ENCODE peak calls at places on chromosome 3, in seven cellular contexts. W is CD8-positive, alpha-beta memory T cell; Y is A549; M is iPS DF 6.9; A is adrenal gland; H is left ventricle myocardium inferior; U is SK-N-SH. X is an unnamed sample. For H3K9me3, the result is how much of the 10 kb centered on the place peaks cover.

GRCh38 chr3:134630506-134630905 is 20.3 kb downstream of the KY start:
- DNase-seq in W (no peak), Y (no peak), M (no peak), A (no peak), H (no peak), U (no peak), X (no peak)

GRCh38 chr3:56989434-56990294 is 70.8 kb upstream of the SPATA12 start:
- DNase-seq in W (no peak), Y (no peak), M (no peak), A (no peak), H (peak), U (no peak), X (no peak)

GRCh38 chr3:158458464-158458863 is 112.5 kb upstream of the MLF1 start:
- DNase-seq in W (no peak), Y (no peak), M (no peak), A (no peak), H (no peak), U (no peak), X (no peak)

GRCh38 chr3:22836131-22836530 is 367.0 kb upstream of the UBE2E2 start:
- DNase-seq in W (no peak), Y (no peak), M (no peak), A (no peak), H (no peak), U (no peak), X (no peak)

GRCh38 chr3:182509312-182509711 is 284.0 kb upstream of the ATP11B start:
- DNase-seq in W (no peak), Y (no peak), M (no peak), A (no peak), H (no peak), U (no peak), X (no peak)

GRCh38 chr3:181700168-181701087 is 11.3 kb upstream of the SOX2 start:
- DNase-seq in W (peak), Y (peak), M (no peak), A (peak), H (peak), U (peak), X (no peak)

GRCh38 chr3:184596233-184596632 is 34.6 kb downstream of the EPHB3 start:
- DNase-seq in W (no peak), Y (no peak), M (no peak), A (no peak), H (no peak), U (no peak), X (no peak)

GRCh38 chr3:177679568-177680441 is 482.5 kb upstream of the TBL1XR1 start:
- DNase-seq in W (no peak), Y (no peak), M (no peak), A (peak), H (no peak), U (peak), X (no peak)

GRCh38 chr3:121962443-121962842 is 59.6 kb downstream of the ILDR1 start:
- DNase-seq in W (no peak), Y (no peak), M (no peak), A (no peak), H (no peak), U (no peak), X (no peak)

GRCh38 chr3:15528881-15529537 is 7.5 kb upstream of the COLQ start:
- DNase-seq in W (no peak), Y (no peak), M (no peak), A (no peak), H (no peak), U (no peak), X (no peak)

GRCh38 chr3:144187531-144188230 is 216.1 kb downstream of the DIPK2A start:
- DNase-seq in W (no peak), Y (no peak), M (no peak), A (no peak), H (no peak), U (no peak), X (no peak)

GRCh38 chr3:158808697-158809096 is 6.8 kb downstream of the MFSD1 start:
- DNase-seq in W (no peak), Y (no peak), M (no peak), A (no peak), H (no peak), U (no peak), X (no peak)

GRCh38 chr3:37580237-37580636 is 281.4 kb upstream of the CTDSPL start:
- DNase-seq in W (no peak), Y (no peak), M (no peak), A (no peak), H (peak), U (no peak), X (no peak)

GRCh38 chr3:23832523-23832922 is 26.8 kb downstream of the UBE2E1 start:
- DNase-seq in W (no peak), Y (no peak), M (no peak), A (no peak), H (no peak), U (no peak), X (no peak)

GRCh38 chr3:139520028-139520737 is 19.4 kb downstream of the RBP1 start:
- DNase-seq in W (no peak), Y (peak), M (no peak), A (no peak), H (no peak), U (no peak), X (no peak)

GRCh38 chr3:79052054-79052681 is 715.6 kb downstream of the ROBO1 start:
- DNase-seq in W (no peak), Y (no peak), M (no peak), A (no peak), H (no peak), U (no peak), X (no peak)

GRCh38 chr3:12869025-12869695 is 27.8 kb upstream of the RPL32 start:
- DNase-seq in W (peak), Y (peak), M (no peak), A (peak), H (peak), U (peak), X (no peak)

GRCh38 chr3:15102256-15102655 is 3.3 kb upstream of the RBSN start:
- DNase-seq in W (no peak), Y (no peak), M (no peak), A (peak), H (peak), U (no peak), X (no peak)

GRCh38 chr3:196141866-196142673 is 60.2 kb upstream of the TFRC start:
- DNase-seq in W (no peak), Y (no peak), M (no peak), A (no peak), H (no peak), U (no peak), X (no peak)

GRCh38 chr3:134201201-134202130 is 49.2 kb downstream of the RYK start:
- DNase-seq in W (no peak), Y (no peak), M (no peak), A (no peak), H (no peak), U (no peak), X (no peak)

GRCh38 chr3:158471639-158472294 is 99.2 kb upstream of the MLF1 start:
- DNase-seq in W (no peak), Y (no peak), M (no peak), A (no peak), H (no peak), U (no peak), X (no peak)

GRCh38 chr3:187293514-187293870 is 2.0 kb upstream of the MASP1 start:
- DNase-seq in W (no peak), Y (no peak), M (no peak), A (no peak), H (no peak), U (no peak), X (no peak)

GRCh38 chr3:65785065-65785645 is 253.6 kb downstream of the MAGI1 start:
- DNase-seq in W (no peak), Y (peak), M (peak), A (no peak), H (no peak), U (peak), X (no peak)

GRCh38 chr3:129614927-129615363 is 8.5 kb upstream of the PLXND1 start:
- DNase-seq in W (no peak), Y (no peak), M (no peak), A (peak), H (peak), U (no peak), X (no peak)

GRCh38 chr3:81864273-81864672 is 102.8 kb upstream of the GBE1 start:
- DNase-seq in W (no peak), Y (no peak), M (peak), A (no peak), H (no peak), U (no peak), X (no peak)

GRCh38 chr3:104788807-104789206 is 577.9 kb upstream of the ALCAM start:
- DNase-seq in W (no peak), Y (no peak), M (no peak), A (no peak), H (no peak), U (no peak), X (no peak)

GRCh38 chr3:112671930-112672715 is 31.2 kb upstream of the CCDC80 start:
- DNase-seq in W (no peak), Y (no peak), M (no peak), A (no peak), H (no peak), U (no peak), X (no peak)

GRCh38 chr3:15794303-15794771 is 3.4 kb downstream of the ANKRD28 start:
- DNase-seq in W (peak), Y (no peak), M (no peak), A (no peak), H (no peak), U (no peak), X (no peak)

GRCh38 chr3:19348929-19349564 is 200.7 kb downstream of the KCNH8 start:
- DNase-seq in W (no peak), Y (peak), M (peak), A (no peak), H (no peak), U (peak), X (no peak)

GRCh38 chr3:46987485-46988401 is 8.3 kb downstream of the NBEAL2 start:
- DNase-seq in W (peak), Y (no peak), M (no peak), A (no peak), H (peak), U (no peak), X (peak)

GRCh38 chr3:4340411-4341335 is 37.5 kb downstream of the SETMAR start:
- DNase-seq in W (no peak), Y (no peak), M (no peak), A (no peak), H (no peak), U (no peak), X (no peak)

GRCh38 chr3:140834266-140835037 is 107.2 kb upstream of the SLC25A36 start:
- DNase-seq in W (no peak), Y (no peak), M (no peak), A (no peak), H (no peak), U (no peak), X (no peak)

GRCh38 chr3:195582947-195583346 is 793 bp downstream of the APOD start:
- DNase-seq in W (no peak), Y (no peak), M (peak), A (no peak), H (no peak), U (no peak), X (no peak)

GRCh38 chr3:51955175-51955892 is at the start of gene GPR62:
- DNase-seq in W (no peak), Y (no peak), M (no peak), A (no peak), H (no peak), U (no peak), X (no peak)

GRCh38 chr3:37963635-37964034 is 27.0 kb upstream of the VILL start:
- DNase-seq in W (no peak), Y (no peak), M (no peak), A (no peak), H (no peak), U (no peak), X (no peak)

GRCh38 chr3:195097331-195098255 is 173.4 kb downstream of the XXYLT1 start:
- DNase-seq in W (no peak), Y (no peak), M (no peak), A (no peak), H (peak), U (no peak), X (no peak)

GRCh38 chr3:147864754-147865354 is 455.7 kb downstream of the ZIC1 start:
- DNase-seq in W (no peak), Y (no peak), M (peak), A (no peak), H (no peak), U (no peak), X (no peak)

GRCh38 chr3:129014793-129015345 is 13.8 kb downstream of the EFCC1 start:
- DNase-seq in W (no peak), Y (no peak), M (no peak), A (no peak), H (no peak), U (no peak), X (no peak)

GRCh38 chr3:49563766-49564165 is 9.5 kb downstream of the BSN start:
- DNase-seq in W (no peak), Y (no peak), M (no peak), A (peak), H (no peak), U (no peak), X (no peak)

DNA sequence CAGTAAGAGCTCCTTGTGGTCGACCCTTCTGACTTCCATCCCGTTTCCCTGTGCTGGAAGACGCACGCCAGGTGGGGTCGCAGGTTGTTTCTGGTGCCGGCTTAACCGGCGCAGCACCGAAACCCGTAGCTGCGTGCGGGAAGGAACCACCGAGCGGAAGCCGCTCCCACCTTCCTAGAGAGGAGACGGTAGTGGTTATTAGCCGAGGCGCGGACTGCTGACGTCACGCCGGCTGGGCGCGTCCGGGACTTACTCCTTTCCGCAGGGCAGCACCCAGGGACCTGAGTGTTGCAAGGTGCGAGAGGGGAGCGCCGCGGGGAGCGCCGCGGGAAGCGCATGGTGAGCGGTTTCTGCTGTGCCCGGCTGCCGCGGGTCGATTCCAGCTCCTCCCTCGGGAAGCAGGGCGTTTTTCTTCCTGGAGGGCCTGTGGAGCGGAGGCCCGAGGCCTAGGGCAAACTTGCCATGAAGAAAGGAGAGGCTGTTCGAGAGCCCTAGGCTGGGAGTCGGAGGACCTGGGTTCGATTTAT is at the start of gene ZNF501:
- DNase-seq in W (peak), Y (no peak), M (peak), A (peak), H (peak), U (peak), X (peak)
- H3K9me3 ChIP-seq in W (under half), Y (half or more), M (under half), A (under half), H (half or more), U (under half), X (under half)

DNA sequence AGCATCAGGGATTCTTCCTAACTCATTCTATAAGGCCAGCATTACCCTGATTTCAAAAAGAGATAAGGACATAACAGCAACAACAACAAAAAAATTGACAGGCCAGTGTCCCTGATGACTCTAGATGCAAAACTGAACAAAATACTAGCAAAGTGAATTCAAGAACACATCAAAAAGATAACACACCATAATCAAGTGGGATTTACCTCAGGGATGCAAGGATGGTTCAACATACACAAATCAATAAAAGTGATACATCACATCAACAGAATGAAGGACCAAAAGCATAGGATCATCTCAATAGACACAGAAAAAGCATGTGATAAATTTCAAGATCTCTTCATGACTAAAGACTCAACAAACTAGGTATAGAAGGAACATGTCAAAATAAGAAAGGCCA is 119.6 kb downstream of the STT3B start:
- DNase-seq in W (no peak), Y (no peak), M (no peak), A (no peak), H (no peak), U (no peak), X (no peak)
- H3K9me3 ChIP-seq in W (half or more), Y (half or more), M (under half), A (under half), H (half or more), U (under half), X (under half)

GRCh38 chr3:183591881-183592521 is 36.5 kb upstream of the KLHL6 start:
- DNase-seq in W (no peak), Y (no peak), M (no peak), A (no peak), H (no peak), U (no peak), X (no peak)
- H3K9me3 ChIP-seq in W (under half), Y (under half), M (under half), A (under half), H (under half), U (under half), X (under half)

DNA sequence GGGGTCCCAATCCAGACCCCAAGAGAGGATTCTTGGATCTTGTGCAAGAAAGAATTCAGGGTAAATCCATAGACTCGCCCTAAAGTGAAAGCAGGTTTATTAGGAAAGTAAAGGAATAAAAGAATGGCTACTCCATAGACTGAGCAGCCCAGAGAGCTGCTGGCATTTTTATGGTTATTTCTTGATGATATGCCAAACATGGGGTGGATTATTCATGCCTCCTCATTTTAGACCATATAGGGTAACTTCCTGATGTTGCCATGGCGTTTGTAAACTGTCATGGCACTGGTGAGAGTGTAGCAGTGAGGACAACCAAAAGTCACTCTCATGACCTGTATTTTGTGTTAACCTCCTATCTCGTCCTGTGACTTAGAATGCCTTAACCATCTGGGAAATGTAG is 142.2 kb downstream of the DOCK3 start:
- DNase-seq in W (no peak), Y (no peak), M (no peak), A (no peak), H (no peak), U (no peak), X (no peak)
- H3K9me3 ChIP-seq in W (under half), Y (under half), M (under half), A (under half), H (under half), U (under half), X (under half)

GRCh38 chr3:137768021-137768360 is 3.9 kb downstream of the SOX14 start:
- DNase-seq in W (no peak), Y (no peak), M (no peak), A (no peak), H (no peak), U (peak), X (no peak)
- H3K9me3 ChIP-seq in W (under half), Y (under half), M (under half), A (under half), H (under half), U (under half), X (under half)

GRCh38 chr3:132286035-132286434 is 31.2 kb upstream of the ACP3 start:
- DNase-seq in W (no peak), Y (no peak), M (no peak), A (no peak), H (no peak), U (no peak), X (no peak)

GRCh38 chr3:132283440-132283839 is 33.8 kb upstream of the ACP3 start:
- DNase-seq in W (no peak), Y (no peak), M (no peak), A (no peak), H (no peak), U (no peak), X (no peak)

GRCh38 chr3:132284006-132284405 is 33.2 kb upstream of the ACP3 start:
- DNase-seq in W (no peak), Y (no peak), M (no peak), A (no peak), H (no peak), U (no peak), X (no peak)

GRCh38 chr3:132285620-132285945 is 31.6 kb upstream of the ACP3 start:
- DNase-seq in W (no peak), Y (no peak), M (no peak), A (no peak), H (no peak), U (no peak), X (no peak)

GRCh38 chr3:132284756-132285619 is 32.2 kb upstream of the ACP3 start:
- DNase-seq in W (no peak), Y (no peak), M (no peak), A (no peak), H (no peak), U (no peak), X (no peak)
- H3K9me3 ChIP-seq in W (under half), Y (under half), M (under half), A (under half), H (under half), U (under half), X (under half)

GRCh38 chr3:42440924-42441323 is 30.5 kb upstream of the LYZL4 start:
- DNase-seq in W (no peak), Y (no peak), M (no peak), A (no peak), H (no peak), U (no peak), X (no peak)

GRCh38 chr3:42443819-42444436 is 33.5 kb upstream of the LYZL4 start:
- DNase-seq in W (peak), Y (peak), M (peak), A (peak), H (peak), U (peak), X (peak)

GRCh38 chr3:42446111-42447050 is 36.0 kb upstream of the LYZL4 start:
- DNase-seq in W (no peak), Y (no peak), M (no peak), A (no peak), H (no peak), U (no peak), X (no peak)

GRCh38 chr3:42442640-42443039 is 32.2 kb upstream of the LYZL4 start:
- DNase-seq in W (no peak), Y (no peak), M (no peak), A (no peak), H (no peak), U (no peak), X (no peak)

GRCh38 chr3:42443292-42443691 is 32.9 kb upstream of the LYZL4 start:
- DNase-seq in W (no peak), Y (no peak), M (no peak), A (no peak), H (no peak), U (no peak), X (no peak)
- H3K9me3 ChIP-seq in W (under half), Y (under half), M (under half), A (under half), H (under half), U (under half), X (under half)

GRCh38 chr3:127250032-127250431 is 37.8 kb downstream of the PRR20G start:
- DNase-seq in W (no peak), Y (no peak), M (no peak), A (no peak), H (no peak), U (no peak), X (no peak)

GRCh38 chr3:127252446-127252845 is 35.4 kb downstream of the PRR20G start:
- DNase-seq in W (no peak), Y (no peak), M (no peak), A (no peak), H (no peak), U (no peak), X (no peak)

GRCh38 chr3:127247292-127247691 is 40.6 kb downstream of the PRR20G start:
- DNase-seq in W (no peak), Y (no peak), M (no peak), A (no peak), H (no peak), U (no peak), X (no peak)
- H3K9me3 ChIP-seq in W (under half), Y (under half), M (under half), A (under half), H (under half), U (under half), X (under half)

X was measured in T-helper 17 cell.